ENCODE peak calls at places on chromosomes 3 and 15, in five cellular contexts. One of them, this sample, is unnamed.

GRCh38 chr3:122587572-122587971 is 10.1 kb downstream of the PARP15 start:
- DNase-seq in OCI-LY7: no peak
- DNase-seq in NCI-H1436: no peak
- DNase-seq in T-helper 17 cell: no peak
- DNase-seq in esophagus muscularis mucosa: no peak
- DNase-seq in this sample: no peak

GRCh38 chr3:59268170-59268569 is 218.3 kb upstream of the CFAP20DC start:
- DNase-seq in OCI-LY7: no peak
- DNase-seq in NCI-H1436: no peak
- DNase-seq in T-helper 17 cell: no peak
- DNase-seq in esophagus muscularis mucosa: no peak
- DNase-seq in this sample: no peak

GRCh38 chr3:155244206-155244605 is 49.3 kb downstream of the STRIT1 start:
- DNase-seq in OCI-LY7: peak
- DNase-seq in NCI-H1436: no peak
- DNase-seq in T-helper 17 cell: no peak
- DNase-seq in esophagus muscularis mucosa: no peak
- DNase-seq in this sample: no peak

GRCh38 chr15:50261979-50262378 is 3.5 kb downstream of the HDC start:
- DNase-seq in OCI-LY7: no peak
- DNase-seq in NCI-H1436: no peak
- DNase-seq in T-helper 17 cell: no peak
- DNase-seq in esophagus muscularis mucosa: peak
- DNase-seq in this sample: no peak

GRCh38 chr15:22257047-22257667 is 176.8 kb downstream of the OR4M2 start:
- DNase-seq in OCI-LY7: no peak
- DNase-seq in NCI-H1436: no peak
- DNase-seq in T-helper 17 cell: no peak
- DNase-seq in esophagus muscularis mucosa: no peak
- DNase-seq in this sample: no peak

GRCh38 chr15:74893627-74894026 is 3.8 kb downstream of the MPI start:
- DNase-seq in OCI-LY7: no peak
- DNase-seq in NCI-H1436: no peak
- DNase-seq in T-helper 17 cell: no peak
- DNase-seq in esophagus muscularis mucosa: no peak
- DNase-seq in this sample: peak

GRCh38 chr3:112463250-112463649 is 36.0 kb downstream of the BTLA start:
- DNase-seq in OCI-LY7: peak
- DNase-seq in NCI-H1436: no peak
- DNase-seq in T-helper 17 cell: no peak
- DNase-seq in esophagus muscularis mucosa: no peak
- DNase-seq in this sample: no peak

GRCh38 chr3:187000711-187001151 is 70.4 kb downstream of the ST6GAL1 start:
- DNase-seq in OCI-LY7: peak
- DNase-seq in NCI-H1436: no peak
- DNase-seq in T-helper 17 cell: no peak
- DNase-seq in esophagus muscularis mucosa: no peak
- DNase-seq in this sample: no peak

GRCh38 chr15:84949043-84949442 is 32.6 kb upstream of the PDE8A start:
- DNase-seq in OCI-LY7: no peak
- DNase-seq in NCI-H1436: no peak
- DNase-seq in T-helper 17 cell: no peak
- DNase-seq in esophagus muscularis mucosa: no peak
- DNase-seq in this sample: no peak

GRCh38 chr15:81410318-81410753 is 36.3 kb upstream of the TMC3 start:
- DNase-seq in OCI-LY7: peak
- DNase-seq in NCI-H1436: peak
- DNase-seq in T-helper 17 cell: no peak
- DNase-seq in esophagus muscularis mucosa: no peak
- DNase-seq in this sample: no peak

GRCh38 chr3:13072239-13073041 is 789 bp downstream of the IQSEC1 start:
- DNase-seq in OCI-LY7: peak
- DNase-seq in NCI-H1436: no peak
- DNase-seq in T-helper 17 cell: no peak
- DNase-seq in esophagus muscularis mucosa: no peak
- DNase-seq in this sample: no peak

GRCh38 chr15:91965501-91966180 is 112.1 kb downstream of the SLCO3A1 start:
- DNase-seq in OCI-LY7: no peak
- DNase-seq in NCI-H1436: no peak
- DNase-seq in T-helper 17 cell: no peak
- DNase-seq in esophagus muscularis mucosa: no peak
- DNase-seq in this sample: no peak

GRCh38 chr15:59918994-59919951 is 84.8 kb upstream of the FOXB1 start:
- DNase-seq in OCI-LY7: no peak
- DNase-seq in NCI-H1436: no peak
- DNase-seq in T-helper 17 cell: no peak
- DNase-seq in esophagus muscularis mucosa: no peak
- DNase-seq in this sample: no peak

GRCh38 chr15:85618956-85619491 is 175.7 kb downstream of the KLHL25 start:
- DNase-seq in OCI-LY7: no peak
- DNase-seq in NCI-H1436: no peak
- DNase-seq in T-helper 17 cell: no peak
- DNase-seq in esophagus muscularis mucosa: peak
- DNase-seq in this sample: peak

GRCh38 chr15:50330921-50331320 is 24.1 kb downstream of the GABPB1 start:
- DNase-seq in OCI-LY7: no peak
- DNase-seq in NCI-H1436: no peak
- DNase-seq in T-helper 17 cell: no peak
- DNase-seq in esophagus muscularis mucosa: no peak
- DNase-seq in this sample: no peak

GRCh38 chr15:85792872-85793621 is 1.7 kb downstream of the KLHL25 start:
- DNase-seq in OCI-LY7: no peak
- DNase-seq in NCI-H1436: no peak
- DNase-seq in T-helper 17 cell: no peak
- DNase-seq in esophagus muscularis mucosa: no peak
- DNase-seq in this sample: no peak

GRCh38 chr15:72507402-72507801 is 33.3 kb downstream of the ARIH1 start:
- DNase-seq in OCI-LY7: no peak
- DNase-seq in NCI-H1436: no peak
- DNase-seq in T-helper 17 cell: no peak
- DNase-seq in esophagus muscularis mucosa: no peak
- DNase-seq in this sample: no peak

GRCh38 chr3:110178965-110179364 is 841.6 kb upstream of the DPPA4 start:
- DNase-seq in OCI-LY7: no peak
- DNase-seq in NCI-H1436: no peak
- DNase-seq in T-helper 17 cell: no peak
- DNase-seq in esophagus muscularis mucosa: no peak
- DNase-seq in this sample: no peak

GRCh38 chr3:2870714-2871353 is 239.3 kb downstream of the IL5RA start:
- DNase-seq in OCI-LY7: no peak
- DNase-seq in NCI-H1436: no peak
- DNase-seq in T-helper 17 cell: no peak
- DNase-seq in esophagus muscularis mucosa: no peak
- DNase-seq in this sample: no peak

GRCh38 chr3:47984089-47984759 is 32.0 kb downstream of the MAP4 start:
- DNase-seq in OCI-LY7: no peak
- DNase-seq in NCI-H1436: no peak
- DNase-seq in T-helper 17 cell: no peak
- DNase-seq in esophagus muscularis mucosa: no peak
- DNase-seq in this sample: no peak

GRCh38 chr3:139109271-139109670 is 64.6 kb upstream of the PRR23C start:
- DNase-seq in OCI-LY7: no peak
- DNase-seq in NCI-H1436: no peak
- DNase-seq in T-helper 17 cell: no peak
- DNase-seq in esophagus muscularis mucosa: peak
- DNase-seq in this sample: no peak

GRCh38 chr3:90180543-90180942 is 1073.1 kb downstream of the EPHA3 start:
- DNase-seq in OCI-LY7: no peak
- DNase-seq in NCI-H1436: no peak
- DNase-seq in T-helper 17 cell: no peak
- DNase-seq in esophagus muscularis mucosa: no peak
- DNase-seq in this sample: no peak

GRCh38 chr3:180617049-180617448 is 15.1 kb downstream of the TTC14 start:
- DNase-seq in OCI-LY7: no peak
- DNase-seq in NCI-H1436: no peak
- DNase-seq in T-helper 17 cell: no peak
- DNase-seq in esophagus muscularis mucosa: no peak
- DNase-seq in this sample: no peak

GRCh38 chr3:170520996-170521395 is 64.9 kb downstream of the SLC7A14 start:
- DNase-seq in OCI-LY7: no peak
- DNase-seq in NCI-H1436: no peak
- DNase-seq in T-helper 17 cell: no peak
- DNase-seq in esophagus muscularis mucosa: no peak
- DNase-seq in this sample: no peak

GRCh38 chr15:86300371-86301106 is 220.9 kb downstream of the AGBL1 start:
- DNase-seq in OCI-LY7: no peak
- DNase-seq in NCI-H1436: no peak
- DNase-seq in T-helper 17 cell: no peak
- DNase-seq in esophagus muscularis mucosa: no peak
- DNase-seq in this sample: no peak

GRCh38 chr3:49556500-49557275 is 2.4 kb downstream of the BSN start:
- DNase-seq in OCI-LY7: no peak
- DNase-seq in NCI-H1436: no peak
- DNase-seq in T-helper 17 cell: no peak
- DNase-seq in esophagus muscularis mucosa: no peak
- DNase-seq in this sample: no peak

GRCh38 chr3:39668420-39668819 is 141.0 kb upstream of the MYRIP start:
- DNase-seq in OCI-LY7: peak
- DNase-seq in NCI-H1436: no peak
- DNase-seq in T-helper 17 cell: no peak
- DNase-seq in esophagus muscularis mucosa: no peak
- DNase-seq in this sample: no peak

GRCh38 chr15:48695835-48696573 is 50.5 kb upstream of the FBN1 start:
- DNase-seq in OCI-LY7: no peak
- DNase-seq in NCI-H1436: no peak
- DNase-seq in T-helper 17 cell: no peak
- DNase-seq in esophagus muscularis mucosa: no peak
- DNase-seq in this sample: no peak

GRCh38 chr3:107249132-107249531 is 128.1 kb upstream of the CCDC54 start:
- DNase-seq in OCI-LY7: no peak
- DNase-seq in NCI-H1436: no peak
- DNase-seq in T-helper 17 cell: no peak
- DNase-seq in esophagus muscularis mucosa: no peak
- DNase-seq in this sample: no peak

GRCh38 chr3:94028093-94028837 is at the start of gene STX19:
- DNase-seq in OCI-LY7: no peak
- DNase-seq in NCI-H1436: peak
- DNase-seq in T-helper 17 cell: no peak
- DNase-seq in esophagus muscularis mucosa: no peak
- DNase-seq in this sample: no peak